ENCODE peak calls at places on chromosomes 6 and 20, in six cellular contexts. I, M, E, J, F and Y are unnamed samples.

GRCh38 chr6:52089758-52090348 is 2.4 kb upstream of the PKHD1 start:
- DNase-seq in I (no peak), M (no peak), E (no peak), J (no peak), F (no peak), Y (no peak)

GRCh38 chr20:44182135-44182765 is 4.7 kb downstream of the JPH2 start:
- DNase-seq in I (no peak), M (no peak), E (no peak), J (no peak), F (no peak), Y (no peak)

GRCh38 chr20:23340524-23340923 is 10.1 kb upstream of the NXT1 start:
- DNase-seq in I (peak; percentile 61), M (peak; percentile 21), E (peak; percentile 83), J (peak; percentile 59), F (peak; percentile 66), Y (peak; percentile 66)

GRCh38 chr6:75852721-75853120 is 103.7 kb downstream of the MYO6 start:
- DNase-seq in I (no peak), M (no peak), E (no peak), J (no peak), F (no peak), Y (no peak)

GRCh38 chr20:2507875-2508630 is 662 bp downstream of the ZNF343 start:
- DNase-seq in I (no peak), M (no peak), E (peak; percentile 46), J (no peak), F (no peak), Y (no peak)

GRCh38 chr20:48741669-48742068 is 86.1 kb downstream of the PREX1 start:
- DNase-seq in I (no peak), M (no peak), E (no peak), J (no peak), F (no peak), Y (no peak)

GRCh38 chr6:157586088-157586414 is 205.1 kb downstream of the ZDHHC14 start:
- DNase-seq in I (no peak), M (no peak), E (no peak), J (no peak), F (no peak), Y (no peak)

GRCh38 chr20:41287327-41287726 is 30.2 kb downstream of the ZHX3 start:
- DNase-seq in I (no peak), M (no peak), E (no peak), J (no peak), F (no peak), Y (no peak)

GRCh38 chr6:40719671-40720374 is 132.7 kb upstream of the LRFN2 start:
- DNase-seq in I (no peak), M (no peak), E (no peak), J (no peak), F (no peak), Y (no peak)

GRCh38 chr6:90238663-90239542 is 57.7 kb downstream of the BACH2 start:
- DNase-seq in I (no peak), M (no peak), E (no peak), J (no peak), F (no peak), Y (no peak)

GRCh38 chr20:60306105-60306504 is 347.9 kb downstream of the CDH26 start:
- DNase-seq in I (no peak), M (no peak), E (no peak), J (no peak), F (no peak), Y (no peak)

GRCh38 chr20:42027746-42028268 is 409.6 kb upstream of the CHD6 start:
- DNase-seq in I (no peak), M (no peak), E (no peak), J (no peak), F (no peak), Y (no peak)

GRCh38 chr20:21520702-21521595 is 7.1 kb upstream of the NKX2-2 start:
- DNase-seq in I (no peak), M (no peak), E (no peak), J (no peak), F (no peak), Y (no peak)

GRCh38 chr20:535958-536357 is 7.6 kb downstream of the CSNK2A1 start:
- DNase-seq in I (no peak), M (peak; percentile 24), E (no peak), J (no peak), F (no peak), Y (peak; percentile 38)

GRCh38 chr6:45036101-45036500 is 292.0 kb upstream of the RUNX2 start:
- DNase-seq in I (no peak), M (no peak), E (no peak), J (no peak), F (no peak), Y (no peak)

GRCh38 chr6:125910518-125910917 is 46.1 kb upstream of the HINT3 start:
- DNase-seq in I (no peak), M (no peak), E (no peak), J (no peak), F (no peak), Y (no peak)

GRCh38 chr20:10225439-10226080 is 6.9 kb downstream of the SNAP25 start:
- DNase-seq in I (peak; percentile 10), M (no peak), E (peak; percentile 33), J (no peak), F (no peak), Y (no peak)

GRCh38 chr20:25038591-25039015 is 19.3 kb downstream of the ACSS1 start:
- DNase-seq in I (no peak), M (no peak), E (no peak), J (no peak), F (peak; percentile 27), Y (no peak)

GRCh38 chr6:48136856-48137255 is 25.9 kb upstream of the PTCHD4 start:
- DNase-seq in I (no peak), M (no peak), E (no peak), J (no peak), F (no peak), Y (no peak)

GRCh38 chr6:45116714-45117410 is 211.3 kb upstream of the RUNX2 start:
- DNase-seq in I (no peak), M (no peak), E (no peak), J (no peak), F (no peak), Y (no peak)

GRCh38 chr20:44395963-44396340 is 40.5 kb downstream of the HNF4A start:
- DNase-seq in I (no peak), M (no peak), E (no peak), J (peak; percentile 5), F (no peak), Y (no peak)

GRCh38 chr6:62707156-62707555 is 421.1 kb upstream of the KHDRBS2 start:
- DNase-seq in I (no peak), M (no peak), E (no peak), J (no peak), F (no peak), Y (no peak)
- TF ChIP-seq CTCF in I (no peak), M (no peak), E (no peak), J (no peak), F (no peak), Y (no peak)

DNA sequence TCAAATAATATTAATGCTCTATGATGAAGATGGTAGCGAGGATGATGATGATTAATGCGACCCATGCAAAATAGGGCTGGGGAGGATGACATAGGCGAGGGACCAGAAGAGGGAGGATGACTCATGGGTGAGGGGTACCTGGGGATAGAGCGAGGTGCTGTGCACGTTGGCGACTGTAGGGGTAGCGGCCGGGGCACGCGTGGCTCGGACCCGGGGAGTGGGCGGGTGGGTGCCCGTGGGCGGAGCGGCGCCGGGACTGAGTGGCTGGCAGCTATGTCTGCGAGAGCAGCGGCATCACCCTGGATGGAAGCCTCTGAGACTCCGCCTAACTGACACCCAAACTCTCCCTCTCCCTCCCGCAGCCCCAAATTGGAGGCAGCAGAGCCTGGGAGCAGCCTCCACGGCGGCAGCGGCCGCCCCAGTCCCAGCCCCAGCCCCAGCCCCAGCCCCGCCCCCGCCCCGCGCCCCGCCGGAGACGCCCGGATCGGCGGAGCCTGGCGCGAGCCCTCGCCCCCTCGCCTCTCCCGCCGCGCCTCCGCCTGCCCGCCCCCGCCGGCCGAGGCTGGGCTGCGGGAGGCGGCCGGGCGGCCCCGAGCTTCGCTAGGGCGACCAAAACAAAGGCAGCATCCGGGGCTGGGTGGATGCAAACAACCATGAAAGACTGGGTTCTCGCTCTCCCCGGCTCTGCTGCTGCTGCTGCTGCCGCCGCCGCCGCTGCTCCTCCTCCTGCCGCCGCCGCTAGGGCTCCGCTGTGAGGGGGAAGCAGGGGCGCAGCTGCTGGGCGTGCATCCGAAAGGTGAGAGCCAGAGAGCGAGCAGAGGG is at the start of gene RIMS1:
- DNase-seq in I (peak; percentile 77), M (peak; percentile 43), E (peak; percentile 6), J (peak; percentile 16), F (no peak), Y (no peak)
- TF ChIP-seq CTCF in I (peak; percentile 30), M (peak; percentile 37), E (no peak), J (peak; percentile 15), F (no peak), Y (no peak)

GRCh38 chr6:169224185-169224695 is 29.4 kb downstream of the THBS2 start:
- DNase-seq in I (no peak), M (no peak), E (no peak), J (peak; percentile 84), F (peak; percentile 61), Y (no peak)

GRCh38 chr6:169223006-169223405 is 30.6 kb downstream of the THBS2 start:
- DNase-seq in I (no peak), M (no peak), E (no peak), J (no peak), F (no peak), Y (no peak)

GRCh38 chr6:169220068-169220964 is 33.3 kb downstream of the THBS2 start:
- DNase-seq in I (no peak), M (no peak), E (no peak), J (no peak), F (no peak), Y (no peak)

GRCh38 chr6:169222126-169222525 is 31.5 kb downstream of the THBS2 start:
- DNase-seq in I (no peak), M (no peak), E (no peak), J (no peak), F (no peak), Y (no peak)

GRCh38 chr6:169221264-169221663 is 32.4 kb downstream of the THBS2 start:
- DNase-seq in I (no peak), M (no peak), E (no peak), J (no peak), F (no peak), Y (no peak)
- TF ChIP-seq CTCF in I (no peak), M (no peak), E (no peak), J (no peak), F (no peak), Y (no peak)

GRCh38 chr6:151661509-151661908 is 146.0 kb upstream of the ESR1 start:
- DNase-seq in I (no peak), M (no peak), E (no peak), J (no peak), F (no peak), Y (no peak)

GRCh38 chr6:151663559-151663958 is 143.9 kb upstream of the ESR1 start:
- DNase-seq in I (no peak), M (no peak), E (no peak), J (no peak), F (no peak), Y (no peak)

GRCh38 chr6:151659212-151659611 is 148.3 kb upstream of the ESR1 start:
- DNase-seq in I (no peak), M (no peak), E (no peak), J (no peak), F (no peak), Y (no peak)

GRCh38 chr6:151664390-151664789 is 143.1 kb upstream of the ESR1 start:
- DNase-seq in I (no peak), M (no peak), E (no peak), J (no peak), F (no peak), Y (no peak)

DNA sequence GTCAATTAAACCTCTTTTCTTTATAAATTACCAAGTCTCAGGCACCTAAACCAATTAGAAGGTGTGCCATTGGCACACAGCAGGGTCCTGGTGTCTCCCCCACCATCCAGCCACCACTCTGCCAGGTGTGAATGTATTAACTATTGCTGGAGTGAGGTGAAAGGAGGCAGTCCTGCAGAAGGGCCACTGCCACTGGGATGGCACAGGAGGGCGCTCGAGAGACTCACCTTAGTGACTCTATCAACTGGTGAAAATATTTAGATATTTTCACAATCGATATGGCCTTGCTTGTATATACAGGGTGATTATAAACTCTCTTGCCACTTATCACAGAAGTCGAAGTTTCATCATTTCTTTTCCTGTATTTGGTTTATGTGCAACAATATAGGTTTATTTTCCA is 145.6 kb upstream of the ESR1 start:
- DNase-seq in I (peak; percentile 14), M (no peak), E (no peak), J (no peak), F (no peak), Y (no peak)
- TF ChIP-seq CTCF in I (peak; percentile 26), M (no peak), E (no peak), J (no peak), F (no peak), Y (no peak)